ENCODE peak calls at places on chromosomes 16 and 17, in seven cellular contexts. One of them, this sample, is unnamed.

GRCh38 chr17:2723505-2723996 is 12.0 kb upstream of the CLUH start:
- DNase-seq in AG08395: no peak
- DNase-seq in ELF-1: peak
- DNase-seq in SW 1271: no peak
- DNase-seq in GM23248: no peak
- DNase-seq in stimulated activated CD8-positive, alpha-beta memory T cell treated with anti-CD3 and anti-CD28 coated beads, Interleukin-4, amount 100 ng/mL, for 1 hour: no peak
- DNase-seq in foreskin melanocyte: no peak
- DNase-seq in this sample: no peak

GRCh38 chr16:56041556-56042140 is 149.6 kb upstream of the GNAO1 start:
- DNase-seq in stimulated activated CD8-positive, alpha-beta memory T cell treated with anti-CD3 and anti-CD28 coated beads, Interleukin-4, amount 100 ng/mL, for 1 hour: no peak
- DNase-seq in SW 1271: no peak
- DNase-seq in AG08395: no peak
- DNase-seq in ELF-1: peak
- DNase-seq in foreskin melanocyte: no peak
- DNase-seq in GM23248: peak
- DNase-seq in this sample: peak

GRCh38 chr16:35207059-35207999 is 1747.9 kb downstream of the TP53TG3F start:
- DNase-seq in GM23248: no peak
- DNase-seq in AG08395: no peak
- DNase-seq in ELF-1: no peak
- DNase-seq in foreskin melanocyte: no peak
- DNase-seq in stimulated activated CD8-positive, alpha-beta memory T cell treated with anti-CD3 and anti-CD28 coated beads, Interleukin-4, amount 100 ng/mL, for 1 hour: no peak
- DNase-seq in SW 1271: no peak
- DNase-seq in this sample: no peak

GRCh38 chr17:3690094-3690715 is 5.8 kb downstream of the P2RX5 start:
- DNase-seq in stimulated activated CD8-positive, alpha-beta memory T cell treated with anti-CD3 and anti-CD28 coated beads, Interleukin-4, amount 100 ng/mL, for 1 hour: no peak
- DNase-seq in AG08395: no peak
- DNase-seq in foreskin melanocyte: no peak
- DNase-seq in GM23248: no peak
- DNase-seq in SW 1271: no peak
- DNase-seq in ELF-1: no peak
- DNase-seq in this sample: no peak

GRCh38 chr17:40598021-40598927 is 33.0 kb upstream of the CCR7 start:
- DNase-seq in AG08395: no peak
- DNase-seq in SW 1271: no peak
- DNase-seq in GM23248: no peak
- DNase-seq in ELF-1: no peak
- DNase-seq in stimulated activated CD8-positive, alpha-beta memory T cell treated with anti-CD3 and anti-CD28 coated beads, Interleukin-4, amount 100 ng/mL, for 1 hour: peak
- DNase-seq in foreskin melanocyte: no peak
- DNase-seq in this sample: no peak

GRCh38 chr17:56571456-56571855 is 22.0 kb upstream of the NOG start:
- DNase-seq in SW 1271: no peak
- DNase-seq in foreskin melanocyte: no peak
- DNase-seq in GM23248: peak
- DNase-seq in ELF-1: no peak
- DNase-seq in AG08395: no peak
- DNase-seq in stimulated activated CD8-positive, alpha-beta memory T cell treated with anti-CD3 and anti-CD28 coated beads, Interleukin-4, amount 100 ng/mL, for 1 hour: no peak
- DNase-seq in this sample: no peak

GRCh38 chr16:88941051-88941932 is 35.7 kb downstream of the CBFA2T3 start:
- DNase-seq in SW 1271: no peak
- DNase-seq in AG08395: no peak
- DNase-seq in ELF-1: no peak
- DNase-seq in GM23248: peak
- DNase-seq in stimulated activated CD8-positive, alpha-beta memory T cell treated with anti-CD3 and anti-CD28 coated beads, Interleukin-4, amount 100 ng/mL, for 1 hour: no peak
- DNase-seq in foreskin melanocyte: no peak
- DNase-seq in this sample: no peak

GRCh38 chr16:67843343-67843765 is 1.2 kb downstream of the THAP11 start:
- DNase-seq in ELF-1: no peak
- DNase-seq in stimulated activated CD8-positive, alpha-beta memory T cell treated with anti-CD3 and anti-CD28 coated beads, Interleukin-4, amount 100 ng/mL, for 1 hour: no peak
- DNase-seq in SW 1271: no peak
- DNase-seq in GM23248: peak
- DNase-seq in foreskin melanocyte: no peak
- DNase-seq in AG08395: peak
- DNase-seq in this sample: no peak

GRCh38 chr17:29344201-29344856 is 45.8 kb upstream of the TAOK1 start:
- DNase-seq in foreskin melanocyte: peak
- DNase-seq in AG08395: no peak
- DNase-seq in GM23248: no peak
- DNase-seq in ELF-1: no peak
- DNase-seq in SW 1271: no peak
- DNase-seq in stimulated activated CD8-positive, alpha-beta memory T cell treated with anti-CD3 and anti-CD28 coated beads, Interleukin-4, amount 100 ng/mL, for 1 hour: no peak
- DNase-seq in this sample: no peak

GRCh38 chr17:10735821-10736220 is 6.0 kb upstream of the TMEM220 start:
- DNase-seq in AG08395: no peak
- DNase-seq in stimulated activated CD8-positive, alpha-beta memory T cell treated with anti-CD3 and anti-CD28 coated beads, Interleukin-4, amount 100 ng/mL, for 1 hour: no peak
- DNase-seq in SW 1271: no peak
- DNase-seq in foreskin melanocyte: no peak
- DNase-seq in GM23248: no peak
- DNase-seq in ELF-1: no peak
- DNase-seq in this sample: no peak

GRCh38 chr17:72572604-72573491 is 452.0 kb downstream of the SOX9 start:
- DNase-seq in ELF-1: no peak
- DNase-seq in AG08395: peak
- DNase-seq in SW 1271: no peak
- DNase-seq in stimulated activated CD8-positive, alpha-beta memory T cell treated with anti-CD3 and anti-CD28 coated beads, Interleukin-4, amount 100 ng/mL, for 1 hour: no peak
- DNase-seq in GM23248: peak
- DNase-seq in foreskin melanocyte: no peak
- DNase-seq in this sample: no peak

GRCh38 chr17:48678141-48678971 is 44.0 kb downstream of the PRAC1 start:
- DNase-seq in stimulated activated CD8-positive, alpha-beta memory T cell treated with anti-CD3 and anti-CD28 coated beads, Interleukin-4, amount 100 ng/mL, for 1 hour: peak
- DNase-seq in AG08395: peak
- DNase-seq in foreskin melanocyte: peak
- DNase-seq in GM23248: peak
- DNase-seq in ELF-1: peak
- DNase-seq in SW 1271: no peak
- DNase-seq in this sample: peak

This sample was measured in mammary epithelial cell.